ENCODE peak calls at places on chromosomes 13 and 19, in eight cellular contexts. X is mesendoderm; C is lung; R is CD8-positive, alpha-beta T cell; S is IMR-90; T is sigmoid colon; A is iPS DF 6.9; I is AG04450. K is an unnamed sample.

GRCh38 chr19:45087531-45087930 is 5.4 kb upstream of the PPP1R37 start:
- DNase-seq in X (no peak), C (no peak), R (peak), S (no peak), T (no peak), A (no peak), I (no peak), K (no peak)

GRCh38 chr13:59464926-59465325 is 698.8 kb downstream of the DIAPH3 start:
- DNase-seq in X (no peak), C (no peak), R (no peak), S (no peak), T (no peak), A (no peak), I (no peak), K (no peak)

GRCh38 chr13:23966691-23967615 is 69.7 kb upstream of the C1QTNF9B start:
- DNase-seq in X (no peak), C (no peak), R (no peak), S (peak), T (no peak), A (no peak), I (no peak), K (no peak)

GRCh38 chr13:21435710-21436151 is 23.4 kb downstream of the ZDHHC20 start:
- DNase-seq in X (peak), C (peak), R (peak), S (peak), T (peak), A (no peak), I (peak), K (peak)

GRCh38 chr13:102693781-102694180 is 1.1 kb downstream of the METTL21C start:
- DNase-seq in X (no peak), C (no peak), R (no peak), S (peak), T (no peak), A (no peak), I (peak), K (no peak)

GRCh38 chr13:98761126-98761978 is 8.9 kb upstream of the SLC15A1 start:
- DNase-seq in X (no peak), C (no peak), R (no peak), S (peak), T (no peak), A (no peak), I (peak), K (no peak)

GRCh38 chr19:1027020-1027952 is 878 bp downstream of the CNN2 start:
- DNase-seq in X (peak), C (peak), R (peak), S (no peak), T (no peak), A (no peak), I (no peak), K (no peak)

GRCh38 chr19:41872775-41873647 is 4.1 kb upstream of the CD79A start:
- DNase-seq in X (peak), C (peak), R (peak), S (peak), T (peak), A (peak), I (no peak), K (no peak)

GRCh38 chr19:15256708-15257331 is 24.6 kb upstream of the EPHX3 start:
- DNase-seq in X (no peak), C (no peak), R (no peak), S (no peak), T (no peak), A (no peak), I (no peak), K (no peak)

GRCh38 chr13:30577381-30577780 is 40.3 kb upstream of the USPL1 start:
- DNase-seq in X (peak), C (no peak), R (peak), S (peak), T (no peak), A (no peak), I (peak), K (no peak)

GRCh38 chr19:33686246-33686645 is 64.5 kb downstream of the CHST8 start:
- DNase-seq in X (no peak), C (no peak), R (no peak), S (no peak), T (no peak), A (no peak), I (no peak), K (no peak)

GRCh38 chr19:18156841-18157464 is 4.0 kb downstream of the PIK3R2 start:
- DNase-seq in X (no peak), C (peak), R (no peak), S (peak), T (peak), A (no peak), I (peak), K (peak)

GRCh38 chr13:20456737-20457136 is 68.9 kb downstream of the CRYL1 start:
- DNase-seq in X (no peak), C (no peak), R (no peak), S (no peak), T (no peak), A (no peak), I (no peak), K (no peak)

GRCh38 chr19:18477042-18477760 is 39.3 kb upstream of the ISYNA1 start:
- DNase-seq in X (peak), C (no peak), R (no peak), S (no peak), T (no peak), A (no peak), I (no peak), K (no peak)

GRCh38 chr19:35123573-35123972 is 8.0 kb downstream of the FXYD3 start:
- DNase-seq in X (no peak), C (no peak), R (no peak), S (no peak), T (peak), A (no peak), I (no peak), K (no peak)

GRCh38 chr19:30476997-30477396 is 104.8 kb downstream of the ZNF536 start:
- DNase-seq in X (no peak), C (no peak), R (no peak), S (no peak), T (no peak), A (no peak), I (no peak), K (no peak)

DNA sequence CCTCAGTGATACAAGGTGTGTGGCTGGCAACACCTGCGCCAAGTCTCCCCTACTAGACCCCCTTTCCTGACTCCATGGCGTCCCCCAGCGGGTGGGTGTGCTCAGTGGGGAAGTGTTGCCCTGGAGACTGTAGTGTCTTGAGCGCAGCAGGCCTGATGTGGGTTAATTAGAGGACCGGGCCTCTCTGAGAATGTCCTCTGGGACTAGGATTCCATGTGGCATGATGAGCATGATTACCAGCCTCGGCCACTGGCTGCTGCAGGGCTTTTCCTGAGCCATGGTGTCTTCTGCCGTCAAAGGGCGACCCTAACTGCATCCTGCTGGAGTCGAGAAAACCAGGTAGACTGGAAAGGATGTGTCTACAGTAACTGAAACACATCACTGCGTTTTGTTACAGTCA is 28.1 kb downstream of the MICOS13 start:
- DNase-seq in X (no peak), C (no peak), R (no peak), S (no peak), T (peak), A (no peak), I (no peak), K (no peak)
- H3K27ac ChIP-seq in X (no peak), C (no peak), R (no peak), S (no peak), T (no peak), A (no peak), I (no peak), K (no peak)

DNA sequence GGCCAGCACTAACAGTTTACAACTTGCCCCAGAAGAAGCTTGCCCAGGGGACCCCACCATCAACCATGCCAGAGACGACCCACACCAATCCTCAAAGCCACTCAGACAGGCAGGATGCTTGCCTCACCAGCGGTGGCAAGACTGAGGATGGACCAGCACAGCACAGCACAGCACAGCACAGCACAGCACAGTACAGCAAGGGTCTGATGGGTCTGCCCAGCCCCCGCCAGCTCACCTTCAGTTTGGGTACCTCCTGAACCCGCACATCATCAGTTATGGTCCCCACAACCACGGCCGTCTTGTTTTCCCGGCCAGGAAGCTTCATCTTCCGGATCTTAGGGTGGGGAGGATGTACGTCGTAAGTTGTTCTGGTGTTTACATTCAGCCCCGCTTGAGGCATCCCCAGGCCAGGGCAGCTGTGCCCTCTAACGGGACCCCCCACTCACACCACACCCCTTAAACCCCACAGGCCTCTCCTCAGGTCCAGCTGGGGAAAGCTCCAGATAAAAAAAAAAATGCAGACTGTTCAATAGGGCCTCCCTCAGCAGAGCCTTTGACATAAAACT is 1.7 kb upstream of the FAM83E start:
- DNase-seq in X (no peak), C (no peak), R (no peak), S (no peak), T (no peak), A (no peak), I (no peak), K (no peak)
- H3K27ac ChIP-seq in X (no peak), C (peak), R (no peak), S (no peak), T (no peak), A (no peak), I (no peak), K (no peak)

GRCh38 chr13:44158055-44158655 is 215.5 kb upstream of the SERP2 start:
- DNase-seq in X (no peak), C (no peak), R (no peak), S (no peak), T (no peak), A (no peak), I (no peak), K (no peak)
- H3K27ac ChIP-seq in X (no peak), C (no peak), R (no peak), S (no peak), T (peak), A (no peak), I (no peak), K (no peak)

DNA sequence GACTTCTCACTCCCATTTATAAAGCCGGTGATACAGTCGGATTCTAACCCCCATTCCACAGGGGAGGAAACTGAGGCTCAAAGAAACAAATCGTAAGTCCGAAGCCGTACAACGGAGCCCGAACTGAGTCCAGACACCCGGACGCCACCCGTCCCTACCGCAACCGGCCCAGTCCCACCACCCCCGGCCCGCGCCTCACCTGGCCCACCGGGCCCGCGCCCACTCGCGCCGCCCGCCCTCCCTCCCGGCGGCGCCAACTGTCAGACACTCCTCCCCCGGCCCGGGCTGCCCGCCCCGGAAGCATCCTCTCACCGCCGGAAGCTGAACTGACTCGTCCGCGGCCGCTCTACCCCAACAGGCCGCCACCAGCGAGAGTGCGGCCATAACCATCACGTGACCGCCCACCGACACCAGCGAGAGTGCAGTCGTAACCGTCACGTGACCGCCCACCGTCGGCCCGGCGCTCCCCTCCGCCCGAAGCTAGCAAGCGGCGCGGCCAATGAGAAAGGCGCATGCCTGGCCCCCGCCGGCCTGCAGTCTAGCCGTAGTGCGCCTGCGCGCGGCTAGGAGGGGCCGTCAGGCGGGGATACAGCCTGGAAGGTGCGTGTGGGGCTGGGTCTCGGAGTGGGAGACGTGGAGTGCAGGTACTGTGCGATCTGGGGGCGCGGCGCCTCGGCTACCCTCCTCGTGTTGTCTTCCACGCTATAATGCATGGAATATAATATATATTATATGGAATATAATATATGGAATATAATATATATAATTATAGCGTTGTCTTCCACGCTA is at the start of the genes C19orf47 and PLD3:
- DNase-seq in X (peak), C (peak), R (peak), S (peak), T (peak), A (peak), I (peak), K (peak)
- H3K27ac ChIP-seq in X (no peak), C (peak), R (peak), S (peak), T (peak), A (no peak), I (peak), K (peak)

GRCh38 chr13:110012102-110012739 is 225.8 kb upstream of the IRS2 start:
- DNase-seq in X (no peak), C (no peak), R (no peak), S (peak), T (no peak), A (no peak), I (peak), K (no peak)

GRCh38 chr13:110017379-110017778 is 231.0 kb upstream of the IRS2 start:
- DNase-seq in X (peak), C (no peak), R (no peak), S (peak), T (no peak), A (no peak), I (peak), K (no peak)

GRCh38 chr13:110015253-110015652 is 228.9 kb upstream of the IRS2 start:
- DNase-seq in X (no peak), C (no peak), R (no peak), S (peak), T (no peak), A (no peak), I (no peak), K (no peak)

GRCh38 chr13:110014719-110015118 is 228.3 kb upstream of the IRS2 start:
- DNase-seq in X (no peak), C (no peak), R (no peak), S (no peak), T (no peak), A (no peak), I (no peak), K (no peak)

GRCh38 chr13:110018009-110018408 is 231.6 kb upstream of the IRS2 start:
- DNase-seq in X (no peak), C (no peak), R (no peak), S (peak), T (no peak), A (no peak), I (no peak), K (no peak)
- H3K27ac ChIP-seq in X (no peak), C (no peak), R (no peak), S (peak), T (no peak), A (no peak), I (peak), K (no peak)

DNA sequence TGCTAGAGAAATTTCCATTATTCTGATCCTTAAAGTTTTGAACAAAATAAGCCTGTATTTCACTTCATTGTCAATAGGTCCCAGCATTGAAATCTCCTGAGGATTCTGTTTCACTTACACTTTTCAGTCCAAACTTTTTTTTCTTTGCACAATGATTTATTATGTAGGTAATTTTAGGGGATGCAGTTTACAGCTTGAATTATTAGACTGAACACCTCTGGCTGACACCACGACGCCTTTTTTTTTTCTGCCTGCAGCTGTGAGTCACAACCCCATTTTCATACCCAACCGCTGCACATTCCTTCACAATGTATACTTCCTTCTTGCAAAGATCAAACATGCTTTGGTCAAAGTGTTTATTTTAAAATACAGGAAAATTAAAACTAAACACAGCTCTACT is 11.3 kb downstream of the ZIC2 start:
- DNase-seq in X (no peak), C (no peak), R (no peak), S (no peak), T (no peak), A (no peak), I (no peak), K (no peak)
- H3K27ac ChIP-seq in X (no peak), C (no peak), R (no peak), S (no peak), T (no peak), A (no peak), I (no peak), K (no peak)

GRCh38 chr13:48162182-48162581 is 67.3 kb upstream of the MED4 start:
- DNase-seq in X (no peak), C (no peak), R (no peak), S (no peak), T (no peak), A (no peak), I (no peak), K (no peak)
- H3K27ac ChIP-seq in X (no peak), C (no peak), R (no peak), S (no peak), T (peak), A (no peak), I (no peak), K (no peak)